ENCODE peak calls at places on chromosomes 1 and 21, in six cellular contexts. N, F, B, T, I and D are unnamed samples.

GRCh38 chr1:4118746-4119515 is 218.9 kb upstream of the C1orf174 start:
- DNase-seq in N (no peak), F (no peak), B (no peak), T (no peak), I (no peak), D (no peak)

GRCh38 chr1:203129501-203130231 is 2.1 kb downstream of the ADORA1 start:
- DNase-seq in N (no peak), F (no peak), B (peak), T (peak), I (no peak), D (peak)

GRCh38 chr1:169795687-169796086 is 980 bp upstream of the METTL18 start:
- DNase-seq in N (no peak), F (no peak), B (no peak), T (no peak), I (no peak), D (no peak)

GRCh38 chr1:201103666-201104065 is 8.6 kb downstream of the CACNA1S start:
- DNase-seq in N (no peak), F (no peak), B (no peak), T (no peak), I (no peak), D (no peak)

GRCh38 chr1:205286335-205286950 is 35.1 kb downstream of the NUAK2 start:
- DNase-seq in N (peak), F (peak), B (no peak), T (no peak), I (peak), D (no peak)

GRCh38 chr1:19430121-19431068 is 54.9 kb downstream of the CAPZB start:
- DNase-seq in N (no peak), F (no peak), B (no peak), T (no peak), I (peak), D (no peak)

GRCh38 chr1:156295391-156295947 is at the start of gene GLMP:
- DNase-seq in N (peak), F (peak), B (peak), T (peak), I (peak), D (peak)

GRCh38 chr1:246165826-246166709 is 341.0 kb downstream of the SMYD3 start:
- DNase-seq in N (no peak), F (no peak), B (no peak), T (no peak), I (no peak), D (no peak)

GRCh38 chr21:8989883-8990325 is 1531.5 kb upstream of the TPTE start:
- DNase-seq in N (peak), F (no peak), B (no peak), T (peak), I (no peak), D (no peak)

GRCh38 chr1:117815926-117816325 is 113.5 kb downstream of the GDAP2 start:
- DNase-seq in N (no peak), F (no peak), B (no peak), T (no peak), I (no peak), D (no peak)

GRCh38 chr1:245701631-245702030 is 546.8 kb downstream of the KIF26B start:
- DNase-seq in N (no peak), F (no peak), B (no peak), T (no peak), I (no peak), D (no peak)

GRCh38 chr1:91502138-91502881 is 1.7 kb downstream of the CDC7 start:
- DNase-seq in N (no peak), F (no peak), B (no peak), T (no peak), I (no peak), D (no peak)

GRCh38 chr1:9589719-9590157 is 1.0 kb downstream of the TMEM201 start:
- DNase-seq in N (no peak), F (no peak), B (no peak), T (no peak), I (no peak), D (no peak)